ENCODE peak calls at places on chromosomes 6 and 20, in eight cellular contexts. X, Z, H, R, V, S, G and F are unnamed samples.

GRCh38 chr6:113461153-113461897 is 395.8 kb upstream of the MARCKS start:
- DNase-seq in S (no peak), R (no peak), G (no peak), Z (no peak), V (peak), X (no peak), H (no peak), F (no peak)

GRCh38 chr6:158819213-158819976 is at the start of gene EZR:
- DNase-seq in X (peak), G (peak), H (peak), R (peak), V (peak), Z (peak), S (peak), F (peak)

GRCh38 chr6:73180076-73180717 is 45.1 kb downstream of the KHDC1L start:
- DNase-seq in X (peak), H (peak), V (no peak), S (no peak), R (no peak), G (no peak), Z (no peak), F (no peak)

GRCh38 chr20:53919886-53920285 is 150.5 kb downstream of the BCAS1 start:
- DNase-seq in G (no peak), Z (no peak), H (no peak), V (no peak), X (no peak), R (no peak), S (no peak), F (no peak)

GRCh38 chr6:110075406-110075805 is 97.3 kb downstream of the GPR6 start:
- DNase-seq in R (no peak), X (no peak), H (peak), S (no peak), G (no peak), Z (no peak), V (peak), F (no peak)

GRCh38 chr6:5786321-5787053 is 220.2 kb downstream of the NRN1 start:
- DNase-seq in S (no peak), H (peak), Z (no peak), G (no peak), V (no peak), R (no peak), X (no peak), F (no peak)

GRCh38 chr20:44186674-44187053 is 324 bp downstream of the JPH2 start:
- DNase-seq in H (no peak), Z (no peak), R (no peak), S (no peak), G (no peak), V (no peak), X (no peak), F (no peak)

GRCh38 chr20:62430311-62430853 is 3.0 kb upstream of the RBBP8NL start:
- DNase-seq in H (no peak), X (no peak), R (no peak), Z (no peak), G (no peak), V (no peak), S (no peak), F (no peak)

GRCh38 chr20:251352-251751 is 6.2 kb upstream of the DEFB132 start:
- DNase-seq in H (no peak), X (no peak), G (no peak), R (no peak), Z (no peak), S (no peak), V (no peak), F (no peak)

GRCh38 chr6:149683256-149683860 is 34.5 kb downstream of the LATS1 start:
- DNase-seq in V (no peak), X (no peak), Z (no peak), S (no peak), G (no peak), R (no peak), H (no peak), F (no peak)

GRCh38 chr6:88302769-88303230 is 136.7 kb upstream of the CNR1 start:
- DNase-seq in V (no peak), G (no peak), S (no peak), H (no peak), Z (no peak), X (no peak), R (no peak), F (no peak)

GRCh38 chr20:137668-138131 is 4.7 kb upstream of the DEFB126 start:
- DNase-seq in Z (no peak), R (no peak), X (peak), S (no peak), H (peak), G (no peak), V (no peak), F (no peak)

GRCh38 chr20:39013662-39014109 is 51.5 kb downstream of the DHX35 start:
- DNase-seq in G (no peak), H (no peak), S (no peak), Z (no peak), R (no peak), X (no peak), V (no peak), F (no peak)

GRCh38 chr6:33428219-33428890 is 8.5 kb downstream of the SYNGAP1 start:
- DNase-seq in H (peak), R (no peak), X (peak), S (peak), Z (peak), V (peak), G (no peak), F (no peak)

GRCh38 chr20:36155629-36155971 is 1.1 kb downstream of the EPB41L1 start:
- DNase-seq in X (no peak), G (no peak), R (no peak), V (no peak), Z (no peak), H (no peak), S (no peak), F (no peak)

GRCh38 chr6:157649311-157650260 is 173.5 kb upstream of the SNX9 start:
- DNase-seq in V (no peak), H (no peak), R (no peak), Z (no peak), S (no peak), X (no peak), G (no peak), F (no peak)

GRCh38 chr6:16331328-16332174 is 93.2 kb downstream of the GMPR start:
- DNase-seq in V (peak), Z (peak), G (peak), H (peak), S (peak), X (peak), R (peak), F (peak)

GRCh38 chr6:82767037-82767436 is 298.6 kb downstream of the UBE3D start:
- DNase-seq in X (no peak), G (no peak), V (no peak), H (peak), Z (no peak), R (no peak), S (no peak), F (no peak)

GRCh38 chr6:36235309-36235708 is 34.6 kb upstream of the PNPLA1 start:
- DNase-seq in S (no peak), G (no peak), R (no peak), H (no peak), X (no peak), V (no peak), Z (no peak), F (no peak)

GRCh38 chr6:124881898-124882579 is 80.2 kb upstream of the RNF217 start:
- DNase-seq in S (no peak), R (no peak), G (no peak), V (peak), Z (no peak), H (peak), X (no peak), F (no peak)

GRCh38 chr20:46563848-46564197 is 13.4 kb upstream of the OCSTAMP start:
- DNase-seq in R (no peak), G (no peak), V (no peak), X (no peak), S (no peak), Z (no peak), H (no peak), F (no peak)

GRCh38 chr20:8406394-8406793 is 274.3 kb downstream of the PLCB1 start:
- DNase-seq in Z (no peak), R (no peak), H (no peak), V (no peak), S (no peak), X (no peak), G (no peak), F (no peak)

GRCh38 chr6:8276148-8276547 is 159.2 kb downstream of the SLC35B3 start:
- DNase-seq in Z (no peak), X (no peak), R (no peak), G (no peak), H (no peak), S (no peak), V (no peak), F (no peak)

GRCh38 chr6:25172819-25173218 is 106.4 kb upstream of the CARMIL1 start:
- DNase-seq in G (no peak), V (peak), X (peak), Z (no peak), H (peak), S (no peak), R (no peak), F (no peak)

GRCh38 chr6:41460742-41461336 is 85.3 kb upstream of the FOXP4 start:
- DNase-seq in X (peak), H (no peak), S (no peak), R (no peak), Z (no peak), V (no peak), G (no peak), F (no peak)

GRCh38 chr6:107719160-107719559 is 105.0 kb downstream of the SCML4 start:
- DNase-seq in H (no peak), R (no peak), V (no peak), Z (no peak), G (no peak), X (no peak), S (no peak), F (no peak)

GRCh38 chr6:33958208-33958862 is 154.5 kb upstream of the MLN start:
- DNase-seq in X (no peak), G (no peak), V (no peak), R (no peak), S (no peak), Z (no peak), H (no peak), F (peak)

GRCh38 chr6:98783578-98783977 is 50.8 kb upstream of the POU3F2 start:
- DNase-seq in X (no peak), Z (no peak), V (no peak), G (no peak), H (no peak), S (no peak), R (no peak), F (no peak)